ENCODE peak calls at places on chromosome 14, in four cellular contexts. Y, U, Q and S are unnamed samples.

GRCh38 chr14:52351191-52351560 is 37.1 kb downstream of the PTGER2 start:
- DNase-seq in Y (no peak), Q (peak; percentile 29), U (no peak), S (no peak)

GRCh38 chr14:27528328-27528727 is 930.5 kb upstream of the NOVA1 start:
- DNase-seq in Y (no peak), Q (peak; percentile 22), U (no peak), S (no peak)

GRCh38 chr14:68939893-68940613 is 39.0 kb downstream of the ACTN1 start:
- DNase-seq in Q (peak; percentile 98), Y (no peak), U (no peak), S (no peak)

GRCh38 chr14:56759633-56760032 is 50.6 kb downstream of the OTX2 start:
- DNase-seq in Q (no peak), Y (no peak), U (no peak), S (no peak)

GRCh38 chr14:67766035-67766680 is 50.2 kb downstream of the ZFYVE26 start:
- DNase-seq in Q (no peak), Y (no peak), U (no peak), S (no peak)

GRCh38 chr14:103136388-103137271 is 13.4 kb downstream of the TNFAIP2 start:
- DNase-seq in Q (peak; percentile 58), Y (no peak), U (no peak), S (no peak)

GRCh38 chr14:105217764-105218163 is 30.6 kb upstream of the BTBD6 start:
- DNase-seq in Q (no peak), Y (no peak), U (no peak), S (no peak)

GRCh38 chr14:100532916-100533630 is 54.1 kb downstream of the BEGAIN start:
- DNase-seq in Q (peak; percentile 15), Y (no peak), U (no peak), S (no peak)

GRCh38 chr14:30558675-30559555 is at the start of gene G2E3:
- DNase-seq in Y (peak; percentile 71), Q (peak; percentile 81), U (peak; percentile 82), S (peak; percentile 54)

GRCh38 chr14:94045563-94046345 is 19.6 kb downstream of the OTUB2 start:
- DNase-seq in U (no peak), Y (no peak), Q (no peak), S (no peak)

GRCh38 chr14:71142375-71143038 is 235.2 kb downstream of the PCNX1 start:
- DNase-seq in Q (peak; percentile 87), Y (no peak), U (no peak), S (no peak)